ENCODE peak calls at places on chromosomes 7 and 10, in eight cellular contexts. I is Peyer's patch, K is HCT116, W is cardiac muscle cell, R is IMR-90, J is H9, E is fibroblast of lung, B is endodermal cell. U is an unnamed sample. For H3K4me1, the result is how much of the 10 kb centered on the place peaks cover.

GRCh38 chr10:71766717-71767419 is 6.5 kb downstream of the VSIR start:
- DNase-seq in I (peak), K (peak), W (no peak), R (peak), J (no peak), E (peak), B (no peak), U (peak)

GRCh38 chr10:110224992-110225391 is 17.6 kb downstream of the MXI1 start:
- DNase-seq in I (no peak), K (no peak), W (no peak), R (no peak), J (no peak), E (no peak), B (no peak), U (no peak)

GRCh38 chr10:93126484-93127052 is 52.9 kb downstream of the CYP26A1 start:
- DNase-seq in I (no peak), K (peak), W (no peak), R (no peak), J (no peak), E (no peak), B (peak), U (no peak)

GRCh38 chr10:124648738-124649137 is 95.4 kb downstream of the FAM53B start:
- DNase-seq in I (peak), K (no peak), W (peak), R (peak), J (no peak), E (peak), B (no peak), U (peak)

GRCh38 chr7:157541796-157542668 is 205.2 kb downstream of the DNAJB6 start:
- DNase-seq in I (no peak), K (no peak), W (no peak), R (no peak), J (no peak), E (no peak), B (no peak), U (no peak)

GRCh38 chr10:74500806-74501205 is 325.6 kb upstream of the KAT6B start:
- DNase-seq in I (no peak), K (no peak), W (no peak), R (peak), J (no peak), E (peak), B (no peak), U (no peak)

GRCh38 chr10:109592391-109592790 is 330.9 kb downstream of the XPNPEP1 start:
- DNase-seq in I (no peak), K (no peak), W (no peak), R (no peak), J (no peak), E (no peak), B (no peak), U (peak)

GRCh38 chr7:2299131-2299829 is 15.0 kb downstream of the SNX8 start:
- DNase-seq in I (peak), K (no peak), W (no peak), R (peak), J (no peak), E (peak), B (no peak), U (no peak)

GRCh38 chr10:110783509-110784103 is 88.1 kb upstream of the PDCD4 start:
- DNase-seq in I (peak), K (no peak), W (no peak), R (peak), J (no peak), E (no peak), B (no peak), U (no peak)

GRCh38 chr7:83162402-83163256 is at the start of gene PCLO:
- DNase-seq in I (peak), K (peak), W (peak), R (peak), J (peak), E (peak), B (peak), U (peak)

GRCh38 chr10:80041162-80041561 is 37.3 kb upstream of the TMEM254 start:
- DNase-seq in I (no peak), K (no peak), W (no peak), R (no peak), J (no peak), E (no peak), B (peak), U (no peak)

GRCh38 chr10:3803884-3804741 is 19.1 kb upstream of the KLF6 start:
- DNase-seq in I (no peak), K (no peak), W (no peak), R (peak), J (no peak), E (peak), B (no peak), U (no peak)

GRCh38 chr10:29131952-29132820 is 156.7 kb upstream of the LYZL1 start:
- DNase-seq in I (no peak), K (no peak), W (no peak), R (peak), J (no peak), E (peak), B (no peak), U (no peak)

GRCh38 chr10:73588656-73589055 is 2.5 kb downstream of the USP54 start:
- DNase-seq in I (no peak), K (no peak), W (no peak), R (peak), J (no peak), E (peak), B (no peak), U (no peak)

GRCh38 chr7:96299496-96299895 is 22.4 kb downstream of the SLC25A13 start:
- DNase-seq in I (no peak), K (no peak), W (no peak), R (no peak), J (no peak), E (peak), B (no peak), U (no peak)

GRCh38 chr7:122902751-122903495 is 16.7 kb upstream of the CADPS2 start:
- DNase-seq in I (no peak), K (no peak), W (no peak), R (no peak), J (no peak), E (peak), B (no peak), U (no peak)

GRCh38 chr7:94492601-94493000 is 17.0 kb upstream of the CASD1 start:
- DNase-seq in I (no peak), K (no peak), W (no peak), R (no peak), J (no peak), E (no peak), B (no peak), U (no peak)

GRCh38 chr7:84236398-84236797 is 41.8 kb upstream of the SEMA3A start:
- DNase-seq in I (no peak), K (no peak), W (no peak), R (peak), J (no peak), E (peak), B (no peak), U (peak)

GRCh38 chr7:98399462-98399861 is 1.4 kb downstream of the BAIAP2L1 start:
- DNase-seq in I (no peak), K (no peak), W (no peak), R (peak), J (no peak), E (peak), B (no peak), U (peak)

GRCh38 chr10:22341190-22341935 is 3.9 kb upstream of the SPAG6 start:
- DNase-seq in I (no peak), K (no peak), W (peak), R (peak), J (peak), E (no peak), B (no peak), U (no peak)

GRCh38 chr10:124949543-124949942 is 7.6 kb downstream of the ZRANB1 start:
- DNase-seq in I (no peak), K (no peak), W (no peak), R (peak), J (no peak), E (no peak), B (no peak), U (no peak)

GRCh38 chr7:311131-311680 is 21.2 kb downstream of the FOXL3 start:
- DNase-seq in I (no peak), K (no peak), W (no peak), R (no peak), J (no peak), E (no peak), B (no peak), U (no peak)

GRCh38 chr10:63388421-63389031 is 77.3 kb downstream of the JMJD1C start:
- DNase-seq in I (no peak), K (no peak), W (no peak), R (peak), J (no peak), E (peak), B (no peak), U (no peak)

GRCh38 chr7:151736403-151736909 is 140.5 kb downstream of the PRKAG2 start:
- DNase-seq in I (peak), K (peak), W (peak), R (peak), J (no peak), E (peak), B (no peak), U (peak)

GRCh38 chr10:71234970-71235681 is 22.8 kb downstream of the UNC5B start:
- DNase-seq in I (no peak), K (no peak), W (peak), R (peak), J (no peak), E (peak), B (no peak), U (no peak)

GRCh38 chr7:107506683-107507339 is 37.0 kb downstream of the GPR22 start:
- DNase-seq in I (peak), K (peak), W (no peak), R (peak), J (no peak), E (peak), B (no peak), U (peak)

GRCh38 chr10:20712766-20713165 is 184.3 kb downstream of the NEBL start:
- DNase-seq in I (no peak), K (no peak), W (no peak), R (no peak), J (no peak), E (no peak), B (no peak), U (peak)
- TF ChIP-seq CTCF in I (no peak), K (no peak), W (no peak), R (no peak), J (no peak), E (no peak), B (no peak), U (no peak)

GRCh38 chr7:106072715-106073091 is 39.4 kb downstream of the SYPL1 start:
- DNase-seq in I (no peak), K (no peak), W (no peak), R (no peak), J (no peak), E (no peak), B (no peak), U (no peak)

GRCh38 chr7:106074257-106074656 is 37.9 kb downstream of the SYPL1 start:
- DNase-seq in I (no peak), K (no peak), W (no peak), R (no peak), J (no peak), E (no peak), B (peak), U (no peak)

GRCh38 chr7:106071999-106072714 is 40.0 kb downstream of the SYPL1 start:
- DNase-seq in I (no peak), K (no peak), W (peak), R (no peak), J (no peak), E (peak), B (peak), U (no peak)

GRCh38 chr7:106071356-106071998 is 40.6 kb downstream of the SYPL1 start:
- DNase-seq in I (peak), K (no peak), W (no peak), R (no peak), J (no peak), E (peak), B (peak), U (no peak)

GRCh38 chr7:106073701-106074100 is 38.4 kb downstream of the SYPL1 start:
- DNase-seq in I (no peak), K (no peak), W (no peak), R (no peak), J (no peak), E (no peak), B (no peak), U (no peak)
- H3K4me1 ChIP-seq in I (under half), K (under half), W (under half), R (under half), J (under half), E (under half), B (under half), U (under half)

GRCh38 chr10:119078422-119079179 is 2.0 kb downstream of the EIF3A start:
- DNase-seq in I (no peak), K (no peak), W (no peak), R (no peak), J (no peak), E (no peak), B (no peak), U (no peak)
- H3K27ac ChIP-seq in I (peak), K (no peak), W (peak), R (no peak), J (no peak), E (peak), B (no peak), U (peak)

DNA sequence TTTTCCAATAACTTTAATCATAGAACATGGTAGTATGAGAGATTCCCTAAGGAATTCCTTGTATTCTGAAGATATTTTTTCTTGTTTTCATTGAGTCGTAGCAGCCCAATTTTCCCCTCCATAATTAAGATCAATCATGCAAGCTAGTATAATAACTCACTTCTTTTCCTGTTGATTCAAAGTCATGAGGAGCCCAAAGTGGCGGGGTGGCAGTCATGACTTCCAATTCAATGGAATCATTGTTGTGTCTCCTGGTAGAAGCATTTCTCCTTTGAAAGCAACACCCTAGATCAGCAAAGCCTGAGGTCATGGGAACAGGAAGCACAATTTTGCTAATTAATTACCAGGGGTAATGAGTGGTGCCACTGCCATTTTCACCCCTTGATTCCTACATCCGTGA is 77.6 kb upstream of the MAGI2 start:
- DNase-seq in I (no peak), K (no peak), W (no peak), R (no peak), J (no peak), E (no peak), B (no peak), U (no peak)
- TF ChIP-seq CTCF in I (no peak), K (no peak), W (no peak), R (no peak), J (no peak), E (no peak), B (no peak), U (no peak)

GRCh38 chr7:155291045-155291530 is 6.6 kb upstream of the INSIG1 start:
- DNase-seq in I (peak), K (peak), W (no peak), R (peak), J (no peak), E (peak), B (no peak), U (no peak)
- H3K4me1 ChIP-seq in I (under half), K (under half), W (under half), R (under half), J (under half), E (under half), B (under half), U (under half)

DNA sequence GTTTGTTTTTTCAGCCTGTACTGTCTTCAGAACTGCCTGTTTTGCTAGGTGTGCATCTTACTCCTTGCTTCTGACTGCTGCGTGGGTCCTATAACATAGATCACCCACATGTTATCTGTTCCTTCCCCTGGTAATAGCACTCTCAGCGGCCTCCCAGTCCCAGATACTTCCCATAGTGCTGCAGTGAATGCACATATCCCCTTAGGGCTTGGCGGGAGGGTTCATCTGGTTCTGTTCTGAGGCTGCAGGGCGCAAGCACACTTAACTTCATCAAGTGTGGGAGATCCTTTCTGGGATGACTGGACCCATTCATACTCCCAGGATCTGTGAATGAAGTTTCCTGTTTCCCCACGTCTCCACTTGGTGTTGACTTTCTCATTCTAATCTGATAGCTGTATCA is 90.7 kb downstream of the CELF2 start:
- DNase-seq in I (no peak), K (no peak), W (no peak), R (no peak), J (no peak), E (no peak), B (no peak), U (no peak)
- H3K27ac ChIP-seq in I (no peak), K (no peak), W (no peak), R (no peak), J (no peak), E (no peak), B (no peak), U (no peak)

DNA sequence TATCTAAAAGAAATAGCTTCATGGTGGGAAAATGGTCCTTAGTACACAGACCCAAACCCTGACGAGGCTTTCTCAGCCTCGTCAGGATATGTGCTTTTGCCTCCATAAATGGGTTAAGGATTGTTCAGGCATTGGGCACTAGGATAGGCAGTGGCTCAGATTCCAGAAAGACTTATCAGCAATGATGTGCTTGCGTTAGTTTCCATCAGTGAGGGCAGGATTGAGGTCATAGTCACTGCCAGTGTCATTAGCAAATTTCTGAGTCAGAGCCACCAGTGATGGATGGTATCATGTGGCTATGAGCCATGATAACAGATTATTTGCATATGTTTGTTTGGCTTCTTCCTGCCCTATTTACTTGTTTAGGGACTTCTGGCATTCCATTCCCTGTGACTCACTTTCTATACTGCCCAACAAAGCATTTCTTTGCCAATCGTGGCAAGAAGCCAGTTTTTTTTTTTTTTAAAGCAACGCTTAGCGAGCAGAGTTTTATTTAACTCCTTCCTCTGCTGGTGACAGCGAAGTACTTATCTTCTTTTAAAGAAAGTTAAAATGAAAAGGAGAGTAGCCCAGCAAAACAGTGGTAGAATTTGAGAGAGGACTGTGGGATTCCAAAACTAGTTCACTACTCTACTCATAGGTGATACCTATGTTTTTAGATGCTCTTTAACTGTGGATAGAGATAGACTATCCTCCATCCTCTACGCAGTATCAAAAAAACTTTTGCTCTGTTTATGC is 44.4 kb downstream of the MYPN start:
- DNase-seq in I (peak), K (peak), W (peak), R (peak), J (peak), E (peak), B (peak), U (peak)
- TF ChIP-seq CTCF in I (no peak), K (no peak), W (no peak), R (no peak), J (no peak), E (no peak), B (no peak), U (peak)

GRCh38 chr10:119536508-119536837 is 6.0 kb downstream of the RGS10 start:
- DNase-seq in I (no peak), K (no peak), W (no peak), R (no peak), J (no peak), E (no peak), B (no peak), U (no peak)

GRCh38 chr10:119535310-119535709 is 7.2 kb downstream of the RGS10 start:
- DNase-seq in I (no peak), K (no peak), W (no peak), R (peak), J (no peak), E (peak), B (no peak), U (no peak)

GRCh38 chr10:119533473-119533872 is 9.0 kb downstream of the RGS10 start:
- DNase-seq in I (no peak), K (no peak), W (no peak), R (no peak), J (no peak), E (no peak), B (no peak), U (no peak)

GRCh38 chr10:119537953-119538630 is 4.4 kb downstream of the RGS10 start:
- DNase-seq in I (peak), K (no peak), W (no peak), R (no peak), J (no peak), E (no peak), B (no peak), U (no peak)

GRCh38 chr10:119535837-119536507 is 6.5 kb downstream of the RGS10 start:
- DNase-seq in I (peak), K (no peak), W (no peak), R (no peak), J (no peak), E (no peak), B (no peak), U (no peak)
- H3K4me1 ChIP-seq in I (under half), K (under half), W (under half), R (under half), J (under half), E (under half), B (under half), U (under half)

GRCh38 chr10:77471069-77471536 is 166.5 kb downstream of the KCNMA1 start:
- DNase-seq in I (no peak), K (no peak), W (no peak), R (no peak), J (no peak), E (no peak), B (no peak), U (no peak)

GRCh38 chr10:77472146-77472545 is 165.5 kb downstream of the KCNMA1 start:
- DNase-seq in I (no peak), K (no peak), W (no peak), R (no peak), J (no peak), E (no peak), B (no peak), U (no peak)

GRCh38 chr10:77463967-77464745 is 173.5 kb downstream of the KCNMA1 start:
- DNase-seq in I (no peak), K (no peak), W (no peak), R (peak), J (no peak), E (peak), B (no peak), U (no peak)

GRCh38 chr10:77463499-77463898 is 174.1 kb downstream of the KCNMA1 start:
- DNase-seq in I (no peak), K (no peak), W (no peak), R (peak), J (no peak), E (no peak), B (no peak), U (no peak)

GRCh38 chr10:77467422-77467963 is 170.1 kb downstream of the KCNMA1 start:
- DNase-seq in I (no peak), K (no peak), W (no peak), R (no peak), J (no peak), E (no peak), B (no peak), U (no peak)
- H3K27ac ChIP-seq in I (no peak), K (no peak), W (no peak), R (no peak), J (no peak), E (no peak), B (no peak), U (no peak)

U was measured in foreskin keratinocyte.